ENCODE peak calls at places on chromosomes 1 and 21, in seven cellular contexts. One of them, this sample, is unnamed.
A peak's percentile ranks its signal among the peaks of the same experiment; 100 is the strongest.

GRCh38 chr1:168321945-168322344 is 41.3 kb downstream of the TBX19 start:
- DNase-seq in H1: no peak
- DNase-seq in mesendoderm: no peak
- DNase-seq in neuronal stem cell: no peak
- DNase-seq in IMR-90: peak; percentile 41
- DNase-seq in H9: no peak
- DNase-seq in trophoblast cell: no peak
- DNase-seq in this sample: peak; percentile 22

GRCh38 chr1:41622859-41623732 is 138.6 kb upstream of the EDN2 start:
- DNase-seq in H1: no peak
- DNase-seq in mesendoderm: no peak
- DNase-seq in neuronal stem cell: no peak
- DNase-seq in IMR-90: peak; percentile 56
- DNase-seq in H9: peak; percentile 14
- DNase-seq in trophoblast cell: no peak
- DNase-seq in this sample: peak; percentile 68

GRCh38 chr1:109253803-109254620 is 4.7 kb downstream of the CELSR2 start:
- DNase-seq in H1: no peak
- DNase-seq in mesendoderm: peak; percentile 85
- DNase-seq in neuronal stem cell: peak; percentile 56
- DNase-seq in IMR-90: no peak
- DNase-seq in H9: no peak
- DNase-seq in trophoblast cell: no peak
- DNase-seq in this sample: peak; percentile 31

GRCh38 chr1:4531842-4532241 is 122.6 kb upstream of the AJAP1 start:
- DNase-seq in H1: no peak
- DNase-seq in mesendoderm: no peak
- DNase-seq in neuronal stem cell: no peak
- DNase-seq in IMR-90: no peak
- DNase-seq in H9: no peak
- DNase-seq in trophoblast cell: no peak
- DNase-seq in this sample: no peak

GRCh38 chr1:209893751-209894150 is 44.3 kb upstream of the SYT14 start:
- DNase-seq in H1: no peak
- DNase-seq in mesendoderm: no peak
- DNase-seq in neuronal stem cell: no peak
- DNase-seq in IMR-90: no peak
- DNase-seq in H9: no peak
- DNase-seq in trophoblast cell: no peak
- DNase-seq in this sample: no peak

GRCh38 chr1:197200468-197200899 is 54.0 kb upstream of the ASPM start:
- DNase-seq in H1: no peak
- DNase-seq in mesendoderm: no peak
- DNase-seq in neuronal stem cell: peak; percentile 6
- DNase-seq in IMR-90: peak; percentile 5
- DNase-seq in H9: no peak
- DNase-seq in trophoblast cell: no peak
- DNase-seq in this sample: peak; percentile 56

GRCh38 chr1:59401581-59401980 is 104.7 kb downstream of the FGGY start:
- DNase-seq in H1: no peak
- DNase-seq in mesendoderm: no peak
- DNase-seq in neuronal stem cell: no peak
- DNase-seq in IMR-90: peak; percentile 36
- DNase-seq in H9: no peak
- DNase-seq in trophoblast cell: no peak
- DNase-seq in this sample: no peak

GRCh38 chr1:9020325-9020724 is 5.9 kb downstream of the SLC2A7 start:
- DNase-seq in H1: no peak
- DNase-seq in mesendoderm: no peak
- DNase-seq in neuronal stem cell: no peak
- DNase-seq in IMR-90: no peak
- DNase-seq in H9: no peak
- DNase-seq in trophoblast cell: no peak
- DNase-seq in this sample: no peak

GRCh38 chr1:54811066-54811465 is 9.9 kb upstream of the TTC22 start:
- DNase-seq in H1: no peak
- DNase-seq in mesendoderm: no peak
- DNase-seq in neuronal stem cell: no peak
- DNase-seq in IMR-90: no peak
- DNase-seq in H9: no peak
- DNase-seq in trophoblast cell: no peak
- DNase-seq in this sample: no peak

GRCh38 chr1:57872913-57873312 is 449.1 kb upstream of the DAB1 start:
- DNase-seq in H1: no peak
- DNase-seq in mesendoderm: no peak
- DNase-seq in neuronal stem cell: no peak
- DNase-seq in IMR-90: no peak
- DNase-seq in H9: no peak
- DNase-seq in trophoblast cell: no peak
- DNase-seq in this sample: no peak

GRCh38 chr1:10292188-10292587 is 81.8 kb downstream of the KIF1B start:
- DNase-seq in H1: no peak
- DNase-seq in mesendoderm: no peak
- DNase-seq in neuronal stem cell: no peak
- DNase-seq in IMR-90: no peak
- DNase-seq in H9: no peak
- DNase-seq in trophoblast cell: no peak
- DNase-seq in this sample: peak; percentile 16

GRCh38 chr1:243287652-243288051 is 31.8 kb downstream of the SDCCAG8 start:
- DNase-seq in H1: no peak
- DNase-seq in mesendoderm: peak; percentile 13
- DNase-seq in neuronal stem cell: no peak
- DNase-seq in IMR-90: peak; percentile 93
- DNase-seq in H9: no peak
- DNase-seq in trophoblast cell: no peak
- DNase-seq in this sample: peak; percentile 88

GRCh38 chr21:37829447-37829846 is 86.8 kb downstream of the KCNJ6 start:
- DNase-seq in H1: no peak
- DNase-seq in mesendoderm: no peak
- DNase-seq in neuronal stem cell: no peak
- DNase-seq in IMR-90: peak; percentile 70
- DNase-seq in H9: no peak
- DNase-seq in trophoblast cell: no peak
- DNase-seq in this sample: peak; percentile 65

GRCh38 chr1:200139661-200140250 is 112.2 kb downstream of the NR5A2 start:
- DNase-seq in H1: no peak
- DNase-seq in mesendoderm: peak; percentile 61
- DNase-seq in neuronal stem cell: no peak
- DNase-seq in IMR-90: peak; percentile 68
- DNase-seq in H9: no peak
- DNase-seq in trophoblast cell: peak; percentile 30
- DNase-seq in this sample: peak; percentile 60

GRCh38 chr1:81158592-81158991 is 642.1 kb upstream of the ADGRL2 start:
- DNase-seq in H1: no peak
- DNase-seq in mesendoderm: peak; percentile 11
- DNase-seq in neuronal stem cell: no peak
- DNase-seq in IMR-90: peak; percentile 75
- DNase-seq in H9: no peak
- DNase-seq in trophoblast cell: no peak
- DNase-seq in this sample: peak; percentile 75

GRCh38 chr1:20063861-20064292 is 6.1 kb upstream of the PLA2G5 start:
- DNase-seq in H1: no peak
- DNase-seq in mesendoderm: no peak
- DNase-seq in neuronal stem cell: no peak
- DNase-seq in IMR-90: peak; percentile 87
- DNase-seq in H9: no peak
- DNase-seq in trophoblast cell: no peak
- DNase-seq in this sample: peak; percentile 34

DNA sequence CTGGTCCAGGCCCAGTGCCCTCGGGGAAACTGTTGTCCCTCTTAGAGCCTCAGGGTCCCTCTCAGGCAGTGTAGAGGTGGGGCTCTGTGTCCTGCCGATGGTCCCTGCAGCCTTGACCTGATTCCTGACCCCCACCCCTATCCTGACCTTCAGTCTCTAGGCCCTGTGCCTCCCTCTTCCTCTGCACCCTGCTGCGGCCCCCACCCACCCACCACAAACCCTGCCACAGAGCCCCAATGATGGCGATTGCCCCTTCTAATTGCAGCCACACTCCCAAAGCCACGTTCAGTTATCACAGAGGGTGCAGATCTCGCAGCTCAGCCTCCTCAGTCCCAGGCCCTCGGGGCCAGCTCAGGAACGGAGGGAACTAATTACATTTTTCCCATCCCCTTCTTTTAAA is 99.7 kb downstream of the PAX7 start:
- DNase-seq in H1: no peak
- DNase-seq in mesendoderm: no peak
- DNase-seq in neuronal stem cell: no peak
- DNase-seq in IMR-90: no peak
- DNase-seq in H9: no peak
- DNase-seq in trophoblast cell: no peak
- DNase-seq in this sample: no peak
- H4K8ac ChIP-seq in H1: no peak overlapping the region
- H4K8ac ChIP-seq in mesendoderm: no peak overlapping the region
- H4K8ac ChIP-seq in neuronal stem cell: no peak overlapping the region
- H4K8ac ChIP-seq in IMR-90: no peak overlapping the region
- H4K8ac ChIP-seq in H9: no peak overlapping the region
- H4K8ac ChIP-seq in trophoblast cell: no peak overlapping the region
- H4K8ac ChIP-seq in this sample: no peak overlapping the region

DNA sequence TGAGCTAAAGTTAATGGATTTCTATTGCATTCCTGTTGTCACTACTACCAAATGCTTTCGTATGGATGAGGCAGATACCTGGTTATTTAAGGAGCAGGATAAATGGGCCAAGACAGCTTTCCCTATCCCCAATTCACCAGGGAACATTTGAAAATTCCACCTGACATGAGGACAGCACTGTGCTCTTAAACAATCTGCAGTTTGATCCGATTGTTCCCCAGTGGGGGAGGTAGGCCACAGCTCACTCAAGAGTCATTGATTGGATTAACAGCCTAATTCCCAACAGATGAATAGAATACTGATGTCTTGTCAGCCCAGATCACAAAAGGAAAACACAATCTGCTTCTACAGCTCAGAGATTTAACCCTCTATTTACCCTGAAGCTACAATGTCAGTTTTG is 123.9 kb downstream of the LHX4 start:
- DNase-seq in H1: peak; percentile 9
- DNase-seq in mesendoderm: peak; percentile 90
- DNase-seq in neuronal stem cell: peak; percentile 84
- DNase-seq in IMR-90: no peak
- DNase-seq in H9: no peak
- DNase-seq in trophoblast cell: no peak
- DNase-seq in this sample: no peak
- H4K8ac ChIP-seq in H1: no peak overlapping the region
- H4K8ac ChIP-seq in mesendoderm: no peak overlapping the region
- H4K8ac ChIP-seq in neuronal stem cell: no peak overlapping the region
- H4K8ac ChIP-seq in IMR-90: no peak overlapping the region
- H4K8ac ChIP-seq in H9: no peak overlapping the region
- H4K8ac ChIP-seq in trophoblast cell: no peak overlapping the region
- H4K8ac ChIP-seq in this sample: no peak overlapping the region

GRCh38 chr21:24204641-24205040 is 1402.6 kb downstream of the MRPL39 start:
- DNase-seq in H1: no peak
- DNase-seq in mesendoderm: no peak
- DNase-seq in neuronal stem cell: no peak
- DNase-seq in IMR-90: no peak
- DNase-seq in H9: no peak
- DNase-seq in trophoblast cell: no peak
- DNase-seq in this sample: no peak

GRCh38 chr21:24205317-24205716 is 1402.0 kb downstream of the MRPL39 start:
- DNase-seq in H1: no peak
- DNase-seq in mesendoderm: no peak
- DNase-seq in neuronal stem cell: no peak
- DNase-seq in IMR-90: no peak
- DNase-seq in H9: no peak
- DNase-seq in trophoblast cell: no peak
- DNase-seq in this sample: no peak

GRCh38 chr21:24210130-24210529 is 1397.2 kb downstream of the MRPL39 start:
- DNase-seq in H1: no peak
- DNase-seq in mesendoderm: no peak
- DNase-seq in neuronal stem cell: no peak
- DNase-seq in IMR-90: no peak
- DNase-seq in H9: no peak
- DNase-seq in trophoblast cell: no peak
- DNase-seq in this sample: no peak

DNA sequence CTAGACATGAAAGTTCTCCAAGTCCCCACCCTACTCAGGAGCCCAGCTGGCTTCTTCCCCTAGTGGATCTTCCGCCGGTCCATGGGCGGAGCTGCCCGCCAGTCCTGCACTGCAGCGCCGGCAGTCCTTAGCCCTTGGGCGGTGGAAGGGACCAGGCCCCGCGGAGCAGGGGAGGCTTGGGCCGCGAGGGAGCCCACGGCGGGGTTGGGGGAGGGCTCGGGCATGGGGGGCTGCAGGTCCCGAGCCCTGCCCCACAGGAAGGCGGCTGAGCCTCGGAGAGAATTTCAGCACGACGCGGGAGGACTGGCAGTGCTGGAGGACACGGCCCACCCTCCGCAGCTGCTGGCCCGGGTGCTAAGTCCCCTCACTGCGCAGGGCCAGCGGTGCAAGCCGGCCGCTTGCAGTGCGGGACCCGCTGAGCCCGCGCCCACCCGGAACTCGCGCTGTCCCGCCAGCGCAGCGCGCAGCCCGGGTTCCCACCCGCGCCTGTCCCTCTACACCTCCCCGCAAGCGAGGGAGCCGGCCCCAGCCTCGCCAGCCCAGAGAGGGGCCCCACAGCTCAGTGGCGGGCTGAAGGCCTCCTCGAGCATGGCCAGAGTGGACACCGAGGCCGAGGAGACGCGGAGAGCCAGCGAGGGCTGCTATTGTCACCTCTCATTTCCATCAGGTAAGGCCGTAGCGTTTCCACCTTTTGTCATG is 1398.6 kb downstream of the MRPL39 start:
- DNase-seq in H1: no peak
- DNase-seq in mesendoderm: no peak
- DNase-seq in neuronal stem cell: no peak
- DNase-seq in IMR-90: no peak
- DNase-seq in H9: no peak
- DNase-seq in trophoblast cell: no peak
- DNase-seq in this sample: no peak
- H4K8ac ChIP-seq in H1: no peak overlapping the region
- H4K8ac ChIP-seq in mesendoderm: no peak overlapping the region
- H4K8ac ChIP-seq in neuronal stem cell: no peak overlapping the region
- H4K8ac ChIP-seq in IMR-90: no peak overlapping the region
- H4K8ac ChIP-seq in H9: no peak overlapping the region
- H4K8ac ChIP-seq in trophoblast cell: no peak overlapping the region
- H4K8ac ChIP-seq in this sample: no peak overlapping the region

DNA sequence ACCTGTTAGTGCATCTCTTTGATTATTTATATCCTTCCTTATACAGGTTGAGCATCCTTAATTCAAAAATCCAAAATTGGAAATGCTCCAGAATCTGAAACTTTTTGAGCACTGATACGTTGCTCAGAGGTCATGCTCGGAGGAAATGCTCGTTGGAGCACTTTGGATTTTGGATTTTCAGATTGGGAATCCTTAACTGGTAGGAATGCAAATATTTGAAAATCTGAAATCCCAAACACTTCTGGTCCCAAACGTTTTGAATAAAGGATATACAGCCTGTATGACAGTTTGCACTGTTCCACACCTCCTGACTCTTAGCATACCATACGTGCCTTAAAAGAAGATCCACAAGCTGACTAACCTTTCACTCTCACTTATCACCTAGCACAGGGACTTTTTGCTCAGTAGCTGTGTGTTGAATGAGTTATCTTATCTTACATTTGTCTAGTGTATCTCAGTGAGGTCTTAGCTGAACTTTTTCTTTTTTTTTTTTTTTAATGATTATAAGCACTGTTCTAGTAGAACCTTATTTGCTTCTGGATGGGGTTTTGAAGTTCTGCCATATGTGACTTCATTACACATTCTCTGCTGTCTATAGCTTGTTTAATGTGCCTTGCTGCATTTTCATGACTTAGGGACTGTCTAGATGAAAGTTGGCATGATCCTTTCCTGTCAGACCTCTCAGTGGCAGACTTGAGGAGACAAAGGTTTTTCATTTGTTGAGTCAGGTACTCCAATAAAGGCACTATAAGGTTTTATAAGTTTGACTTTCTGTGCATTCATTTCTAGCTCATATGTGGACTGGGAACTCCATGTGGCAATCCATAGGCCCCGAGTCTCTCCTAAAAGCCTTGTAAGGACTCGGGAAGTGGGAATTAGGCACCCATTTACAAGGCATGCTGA is 21.6 kb downstream of the PTGFRN start:
- DNase-seq in H1: no peak
- DNase-seq in mesendoderm: peak; percentile 34
- DNase-seq in neuronal stem cell: no peak
- DNase-seq in IMR-90: no peak
- DNase-seq in H9: no peak
- DNase-seq in trophoblast cell: peak; percentile 22
- DNase-seq in this sample: no peak
- H4K8ac ChIP-seq in H1: no peak overlapping the region
- H4K8ac ChIP-seq in mesendoderm: no peak overlapping the region
- H4K8ac ChIP-seq in neuronal stem cell: no peak overlapping the region
- H4K8ac ChIP-seq in IMR-90: no peak overlapping the region
- H4K8ac ChIP-seq in H9: no peak overlapping the region
- H4K8ac ChIP-seq in trophoblast cell: no peak overlapping the region
- H4K8ac ChIP-seq in this sample: no peak overlapping the region

This sample was measured in mesenchymal stem cell.